ENCODE peak calls at places on chromosomes 12 and 14, in ten cellular contexts. C, O, B, F, R, I, S, J, D and Q are unnamed samples.

GRCh38 chr12:99767809-99768208 is 120.3 kb downstream of the GARIN6 start:
- DNase-seq in I (no peak), O (no peak), S (no peak), D (no peak), C (no peak), J (no peak), R (no peak), B (no peak), F (peak; percentile 11), Q (no peak)

GRCh38 chr14:54792288-54792687 is 110.3 kb downstream of the GCH1 start:
- DNase-seq in J (no peak), B (no peak), F (no peak), C (no peak), R (no peak), O (no peak), I (no peak), S (no peak), D (no peak), Q (no peak)

GRCh38 chr14:65703996-65704395 is 291.5 kb downstream of the FUT8 start:
- DNase-seq in J (no peak), S (no peak), B (no peak), F (peak; percentile 34), C (no peak), O (no peak), R (no peak), D (no peak), I (no peak), Q (no peak)

GRCh38 chr14:77124345-77125274 is 17.0 kb downstream of the ZDHHC22 start:
- DNase-seq in D (peak; percentile 74), J (peak; percentile 38), C (no peak), O (peak; percentile 38), S (peak; percentile 76), B (no peak), R (peak; percentile 74), I (no peak), F (peak; percentile 16), Q (peak; percentile 67)

GRCh38 chr14:86712176-86712575 is 1182.2 kb downstream of the FLRT2 start:
- DNase-seq in I (peak; percentile 10), O (no peak), S (no peak), R (no peak), D (no peak), J (no peak), C (no peak), F (peak; percentile 11), B (no peak), Q (no peak)

GRCh38 chr14:61822458-61822857 is 60.2 kb downstream of the SNAPC1 start:
- DNase-seq in J (no peak), F (no peak), I (no peak), R (no peak), O (no peak), C (no peak), S (no peak), D (no peak), B (no peak), Q (no peak)

GRCh38 chr14:22281322-22281977 is 307.6 kb downstream of the DAD1 start:
- DNase-seq in F (no peak), J (no peak), S (no peak), I (no peak), O (no peak), B (no peak), C (no peak), D (no peak), R (no peak), Q (no peak)

GRCh38 chr14:69133206-69134125 is 19.5 kb downstream of the DCAF5 start:
- DNase-seq in I (no peak), J (no peak), C (no peak), S (no peak), D (no peak), O (no peak), B (no peak), R (no peak), F (peak; percentile 78), Q (no peak)

GRCh38 chr14:59630281-59630963 is 53.8 kb upstream of the CCDC175 start:
- DNase-seq in R (peak; percentile 36), D (peak; percentile 43), F (no peak), O (no peak), C (no peak), S (no peak), B (no peak), J (no peak), I (no peak), Q (peak; percentile 19)

DNA sequence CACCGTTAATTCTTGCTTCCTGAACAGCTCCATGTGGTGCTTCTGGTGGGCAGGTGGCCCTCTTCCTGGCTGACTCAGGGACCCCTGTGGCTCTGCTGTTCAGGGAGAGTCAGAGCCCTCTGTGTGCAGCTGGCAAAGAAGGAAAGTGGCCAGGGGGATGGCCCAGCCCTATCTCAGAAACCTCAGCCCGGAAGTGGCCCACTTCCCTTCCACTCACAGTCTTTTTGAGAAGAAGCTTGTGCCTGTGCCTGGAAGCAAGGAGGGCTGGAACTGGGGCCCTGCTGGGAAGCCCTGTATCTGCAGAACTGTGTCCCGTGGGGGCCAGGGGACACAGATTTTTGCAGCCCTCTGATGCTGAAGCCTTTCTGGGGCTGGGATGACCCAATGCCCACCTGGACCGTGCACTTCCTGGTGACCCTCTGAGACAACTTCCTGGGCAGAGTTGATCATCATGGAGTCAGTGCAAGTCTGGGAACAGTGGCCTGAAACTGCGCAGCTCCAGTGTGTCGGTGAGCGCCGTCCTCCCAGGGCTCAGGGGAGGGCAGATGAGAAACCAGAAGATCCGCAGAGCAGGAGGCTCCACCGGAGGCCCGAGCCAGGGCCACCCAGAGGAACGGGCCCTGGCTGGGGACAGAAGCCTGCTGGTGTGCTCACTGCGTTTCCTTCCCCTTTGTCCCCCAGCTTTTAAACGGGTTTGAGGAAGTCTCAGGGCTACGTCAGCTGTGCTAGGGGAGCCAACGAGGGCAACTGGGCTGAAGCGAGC is 217.3 kb upstream of the RTL1 start:
- DNase-seq in I (no peak), S (peak; percentile 32), F (no peak), J (no peak), B (peak; percentile 11), R (peak; percentile 79), O (no peak), D (peak; percentile 33), C (peak; percentile 68), Q (peak; percentile 74)
- TF ChIP-seq POLR2A in I (no peak), S (no peak), F (no peak), J (no peak), B (no peak), R (no peak), O (peak; percentile 16), D (no peak), C (no peak), Q (peak; percentile 18)

DNA sequence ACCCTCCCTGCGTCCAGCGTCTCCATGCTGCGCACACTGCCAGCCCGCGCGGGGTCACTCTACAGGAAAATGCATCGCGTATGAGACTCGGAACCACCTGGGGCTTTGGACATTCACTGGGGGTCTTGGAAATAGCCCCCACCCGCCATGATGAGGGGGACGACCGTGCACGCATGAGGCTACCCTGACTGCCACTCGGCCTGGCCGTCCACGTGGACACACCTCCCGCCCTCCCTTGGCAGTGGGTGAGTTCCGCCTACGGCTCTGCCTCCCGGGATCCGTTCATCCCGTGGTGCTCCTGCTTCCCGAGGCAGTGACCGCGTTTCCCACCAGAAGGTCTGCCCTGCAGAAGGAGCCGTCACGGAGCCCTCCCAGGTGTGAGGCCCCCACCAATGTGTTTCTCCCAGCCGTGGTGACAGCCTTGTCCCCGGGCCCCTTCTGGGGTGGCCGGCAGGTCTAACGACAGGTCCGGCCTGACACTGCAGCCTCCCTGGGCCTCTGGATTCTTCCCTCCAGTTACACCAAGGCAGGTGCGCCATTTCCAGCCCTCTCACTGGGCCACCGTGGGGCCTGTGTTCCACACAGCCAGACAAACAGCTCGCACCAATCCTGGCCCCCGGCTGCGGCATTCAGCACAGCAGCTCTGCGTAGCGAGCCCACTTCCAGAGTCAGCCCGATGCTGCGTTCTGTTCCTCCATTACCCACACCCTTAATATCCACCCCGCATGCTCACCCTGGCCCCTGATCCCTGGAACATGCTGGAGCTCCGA is 11.1 kb upstream of the GALNT9 start:
- DNase-seq in R (no peak), D (no peak), J (no peak), B (no peak), F (no peak), I (no peak), S (no peak), O (no peak), C (no peak), Q (no peak)
- H3K27me3 ChIP-seq in R (no peaks in the 10 kb centered on the region), D (no peaks in the 10 kb centered on the region), J (no peaks in the 10 kb centered on the region), B (no peaks in the 10 kb centered on the region), F (peaks cover 5% of the 10 kb centered on the region), I (peaks cover 89% of the 10 kb centered on the region), S (no peaks in the 10 kb centered on the region), O (peaks cover 14% of the 10 kb centered on the region), C (no peaks in the 10 kb centered on the region), Q (no peaks in the 10 kb centered on the region)

GRCh38 chr12:85996280-85996679 is 122.2 kb downstream of the NTS start:
- DNase-seq in J (no peak), S (no peak), O (no peak), C (no peak), B (no peak), D (no peak), R (no peak), F (no peak), I (no peak), Q (no peak)
- TF ChIP-seq POLR2A in J (no peak), S (no peak), O (no peak), C (no peak), B (no peak), D (no peak), R (no peak), F (no peak), I (no peak), Q (no peak)

DNA sequence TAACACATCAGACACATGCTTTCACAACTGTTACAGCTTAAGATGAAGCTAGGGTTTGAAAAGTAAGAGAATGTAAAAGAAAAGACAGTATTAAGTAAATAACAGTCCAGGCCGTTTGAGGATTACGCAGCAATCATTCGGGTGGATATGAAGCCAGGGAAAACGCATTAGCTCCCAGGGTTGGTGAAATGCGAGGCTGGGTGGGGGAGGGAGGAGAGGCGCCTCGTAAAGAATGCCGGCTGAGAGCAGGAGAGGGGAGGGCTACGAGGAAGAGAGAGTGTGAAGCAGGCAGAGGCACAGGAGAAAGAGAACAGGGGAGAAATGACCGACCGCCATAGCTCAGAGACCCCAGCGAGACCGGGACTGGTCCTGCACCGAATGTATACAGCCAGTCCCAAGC is 73.0 kb downstream of the IQSEC3 start:
- DNase-seq in J (no peak), C (no peak), F (peak; percentile 20), S (no peak), R (no peak), D (no peak), B (no peak), I (no peak), O (no peak), Q (no peak)
- H3K27me3 ChIP-seq in J (no peaks in the 10 kb centered on the region), C (peaks cover 20% of the 10 kb centered on the region), F (peaks cover 54% of the 10 kb centered on the region), S (no peaks in the 10 kb centered on the region), R (peaks cover 14% of the 10 kb centered on the region), D (no peaks in the 10 kb centered on the region), B (no peaks in the 10 kb centered on the region), I (peaks cover 30% of the 10 kb centered on the region), O (peaks cover 30% of the 10 kb centered on the region), Q (no peaks in the 10 kb centered on the region)

DNA sequence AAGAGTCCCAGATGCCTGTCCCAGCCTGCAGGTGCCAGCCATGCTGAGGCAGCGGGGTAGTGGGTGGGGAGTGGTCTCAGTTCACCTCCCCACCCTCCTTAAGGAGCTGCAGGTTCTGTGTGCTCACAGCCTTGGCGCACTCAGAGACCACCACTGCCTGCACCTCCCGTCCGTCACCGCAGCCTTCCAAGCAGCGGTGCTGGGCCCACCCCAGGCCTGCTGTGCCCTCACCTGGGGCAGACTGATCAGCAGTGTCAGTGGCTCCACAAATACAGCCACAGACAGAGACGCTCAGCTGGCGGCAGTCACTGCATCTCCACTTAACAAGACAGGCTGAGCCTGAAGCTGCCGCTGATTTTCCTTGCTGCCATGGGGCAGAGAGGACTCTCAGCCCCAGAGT is 120.2 kb downstream of the RFLNA start:
- DNase-seq in S (no peak), I (no peak), O (no peak), J (no peak), C (no peak), F (no peak), B (no peak), D (no peak), R (no peak), Q (no peak)
- TF ChIP-seq POLR2A in S (no peak), I (no peak), O (no peak), J (no peak), C (no peak), F (no peak), B (no peak), D (no peak), R (no peak), Q (no peak)